ENCODE peak calls at places on chromosomes 13 and 19, in five cellular contexts. K, H, Y, D and X are unnamed samples.

GRCh38 chr19:51000426-51000825 is 978 bp downstream of the KLK8 start:
- DNase-seq in Y (no peak), K (no peak), H (no peak), D (no peak), X (no peak)

GRCh38 chr13:106533940-106534843 is 1.3 kb downstream of the EFNB2 start:
- DNase-seq in K (no peak), Y (peak), D (peak), H (peak), X (peak)

GRCh38 chr19:5880604-5881078 is 10.3 kb upstream of the FUT5 start:
- DNase-seq in H (peak), D (peak), Y (no peak), K (no peak), X (no peak)

GRCh38 chr13:40440990-40441820 is 225.2 kb downstream of the FOXO1 start:
- DNase-seq in H (peak), Y (no peak), K (no peak), D (no peak), X (no peak)

GRCh38 chr19:9178901-9179300 is at the start of gene OR7D2:
- DNase-seq in Y (no peak), D (no peak), H (no peak), K (no peak), X (no peak)

GRCh38 chr19:56097306-56097705 is 23.8 kb downstream of the ZNF787 start:
- DNase-seq in K (no peak), Y (no peak), H (no peak), D (no peak), X (peak)

GRCh38 chr19:41745761-41746160 is 9.6 kb upstream of the CEACAM6 start:
- DNase-seq in D (no peak), K (no peak), Y (no peak), H (no peak), X (no peak)

GRCh38 chr13:26340812-26341211 is 86.9 kb downstream of the CDK8 start:
- DNase-seq in K (no peak), D (peak), H (no peak), Y (no peak), X (no peak)

GRCh38 chr19:2460245-2460644 is 3.5 kb upstream of the LMNB2 start:
- DNase-seq in K (no peak), Y (no peak), H (no peak), D (no peak), X (no peak)

GRCh38 chr19:45952691-45953505 is 20.8 kb downstream of the NOVA2 start:
- DNase-seq in Y (peak), K (no peak), H (peak), D (no peak), X (no peak)

GRCh38 chr19:42254083-42254849 is 662 bp downstream of the ERF start:
- DNase-seq in H (peak), Y (peak), D (no peak), K (no peak), X (no peak)

GRCh38 chr19:6238256-6238642 is 41.5 kb downstream of the MLLT1 start:
- DNase-seq in D (no peak), H (no peak), Y (no peak), K (no peak), X (no peak)

GRCh38 chr13:101178394-101178793 is 237.9 kb downstream of the NALCN start:
- DNase-seq in K (no peak), Y (no peak), D (no peak), H (no peak), X (no peak)

GRCh38 chr19:30159636-30160035 is 212.5 kb upstream of the ZNF536 start:
- DNase-seq in Y (no peak), H (no peak), K (no peak), D (no peak), X (no peak)

DNA sequence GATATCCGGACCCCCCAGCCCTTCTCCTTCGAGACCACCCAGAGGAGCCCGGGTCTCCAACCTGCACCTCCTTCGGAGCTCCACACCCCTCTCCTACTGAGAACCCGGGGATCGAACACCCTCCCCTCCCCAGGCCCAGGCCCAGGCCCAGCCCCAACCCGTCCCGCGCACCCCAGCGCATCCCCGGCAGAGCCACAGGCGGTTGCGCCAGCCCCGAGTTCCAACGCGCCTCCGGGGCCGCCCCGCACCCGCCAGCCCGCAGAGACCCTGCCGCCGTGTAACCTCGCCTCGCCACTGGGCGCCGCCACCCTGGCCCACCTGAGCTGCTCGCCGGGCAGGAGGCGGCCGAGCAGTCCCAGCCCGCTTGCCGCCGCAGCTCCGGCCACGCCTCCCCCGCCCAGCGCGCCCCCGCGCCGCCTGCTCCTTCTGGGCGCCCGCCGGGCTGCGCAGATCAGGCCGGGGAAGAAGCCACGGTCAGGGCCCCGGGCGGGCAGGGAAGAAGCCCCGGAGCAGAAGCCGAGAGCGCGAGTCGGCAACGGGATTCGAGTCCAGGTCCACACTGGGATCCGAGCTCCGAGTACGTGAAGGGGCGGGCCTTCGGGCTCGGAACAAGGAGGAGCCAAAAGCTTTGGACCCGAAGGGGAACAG is at the start of gene MBOAT7:
- DNase-seq in H (no peak), Y (no peak), K (no peak), D (no peak), X (peak)
- TF ChIP-seq CTCF in H (no peak), Y (no peak), K (peak), D (peak), X (peak)

GRCh38 chr13:94431987-94432386 is 47.5 kb downstream of the DCT start:
- DNase-seq in Y (no peak), H (no peak), K (no peak), D (no peak), X (no peak)

GRCh38 chr13:94427313-94427712 is 52.2 kb downstream of the DCT start:
- DNase-seq in Y (no peak), D (no peak), K (no peak), H (no peak), X (no peak)

GRCh38 chr13:94435604-94436226 is 43.8 kb downstream of the DCT start:
- DNase-seq in H (no peak), K (no peak), D (peak), Y (no peak), X (no peak)

GRCh38 chr13:94433055-94433947 is 46.2 kb downstream of the DCT start:
- DNase-seq in H (no peak), Y (no peak), D (no peak), K (no peak), X (no peak)

DNA sequence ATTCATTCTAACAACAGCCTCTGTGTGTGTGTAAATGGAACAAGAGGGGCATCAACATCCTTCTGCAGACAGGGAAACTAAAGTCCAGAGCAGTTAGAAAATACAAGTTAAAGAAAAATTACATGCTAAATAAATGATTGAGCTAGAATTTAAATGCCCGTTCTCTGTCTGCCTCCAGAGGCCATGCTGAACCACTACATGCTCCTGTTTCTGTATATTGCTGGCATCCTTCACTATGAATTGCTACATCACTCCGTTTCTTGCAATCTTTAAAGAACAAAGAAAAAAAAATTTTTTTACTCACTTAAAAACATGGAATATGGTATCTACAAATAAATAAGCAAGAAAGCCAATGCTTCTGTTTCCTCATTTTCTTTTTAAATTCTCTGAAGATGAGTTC is 47.9 kb downstream of the DCT start:
- DNase-seq in K (no peak), Y (no peak), D (no peak), H (no peak), X (no peak)
- TF ChIP-seq CTCF in K (no peak), Y (no peak), D (no peak), H (no peak), X (peak)

GRCh38 chr13:23778007-23778687 is 111.1 kb downstream of the MIPEP start:
- DNase-seq in K (no peak), Y (no peak), D (no peak), H (no peak), X (no peak)
- TF ChIP-seq CTCF in K (no peak), Y (no peak), D (peak), H (no peak), X (peak)

GRCh38 chr19:57389730-57390598 is at the start of gene ZNF548:
- DNase-seq in H (peak), K (peak), D (peak), Y (peak), X (peak)
- TF ChIP-seq CTCF in H (no peak), K (peak), D (peak), Y (no peak), X (peak)

GRCh38 chr19:35247526-35248309 is 1.1 kb upstream of the LSR start:
- DNase-seq in Y (peak), K (peak), H (peak), D (no peak), X (no peak)
- TF ChIP-seq CTCF in Y (no peak), K (peak), H (peak), D (no peak), X (no peak)

GRCh38 chr13:105432408-105432807 is 1103.1 kb downstream of the EFNB2 start:
- DNase-seq in D (no peak), H (no peak), Y (no peak), K (no peak), X (no peak)
- TF ChIP-seq CTCF in D (no peak), H (no peak), Y (no peak), K (no peak), X (no peak)

DNA sequence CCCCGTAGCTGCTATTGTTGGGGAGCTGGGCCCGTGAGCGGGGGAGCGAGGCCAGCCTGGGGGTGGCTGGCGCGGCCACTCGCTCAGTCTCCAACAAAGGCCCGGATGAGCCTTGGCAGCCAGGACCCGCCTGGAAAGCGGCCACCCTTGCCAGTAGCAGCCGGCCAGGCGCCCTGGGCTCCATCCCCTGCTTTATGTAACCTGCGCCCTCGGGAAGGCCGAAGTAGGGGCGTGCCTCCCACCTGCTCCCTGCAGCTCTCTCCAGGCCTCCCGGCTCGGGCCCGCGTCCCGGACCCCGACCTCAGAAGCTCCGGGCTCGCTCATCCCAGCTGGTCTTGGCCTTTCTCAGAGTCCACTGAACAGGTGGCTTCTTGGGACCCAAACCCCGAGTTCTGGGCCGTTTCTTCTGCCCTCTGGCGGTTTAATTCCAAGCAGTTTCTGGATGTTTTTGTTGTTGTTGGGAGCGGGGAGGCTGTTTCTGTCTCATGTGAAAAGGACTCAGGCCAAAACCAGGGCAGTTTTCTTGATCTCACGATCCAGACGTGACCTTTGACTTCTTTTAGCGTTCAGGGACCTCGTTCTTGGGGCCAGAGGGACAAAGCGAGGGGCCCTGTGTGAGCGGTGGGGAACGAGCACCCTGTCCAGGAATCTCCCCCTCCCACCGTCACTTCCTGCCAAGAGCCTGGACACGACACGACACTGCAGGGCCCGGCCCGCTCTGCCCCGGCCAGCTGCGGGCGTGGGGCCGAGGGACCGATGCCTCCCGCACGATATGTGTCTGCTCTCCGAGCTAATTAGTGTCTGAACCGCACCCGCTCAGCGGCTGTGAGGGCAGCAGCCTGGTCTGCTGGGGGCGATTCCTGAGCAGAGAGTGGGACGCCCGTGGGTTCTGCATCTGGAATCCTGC is 1.3 kb downstream of the CDC34 start:
- DNase-seq in D (peak), Y (peak), K (no peak), H (peak), X (peak)
- TF ChIP-seq CTCF in D (peak), Y (no peak), K (peak), H (peak), X (peak)

GRCh38 chr19:39128511-39129079 is 3.0 kb downstream of the PAK4 start:
- DNase-seq in K (no peak), D (no peak), Y (no peak), H (no peak), X (no peak)
- TF ChIP-seq CTCF in K (no peak), D (peak), Y (no peak), H (no peak), X (no peak)